ENCODE peak calls at places on chromosomes 6 and 20, in eight cellular contexts. L is HFFc6, P is psoas muscle, O is dorsolateral prefrontal cortex, A is epithelial cell of esophagus, E is GM06990, G is nephron progenitor cell, N is cardiac muscle cell. F is an unnamed sample.

GRCh38 chr20:36408219-36408618 is 102.1 kb downstream of the DLGAP4 start:
- DNase-seq in O (no peak), G (no peak), A (peak; percentile 97), P (no peak), L (no peak), N (peak; percentile 62), E (no peak), F (no peak)

GRCh38 chr6:111975501-111975900 is 78.4 kb upstream of the CCN6 start:
- DNase-seq in N (no peak), P (no peak), A (no peak), E (no peak), L (no peak), O (no peak), G (no peak), F (no peak)

GRCh38 chr6:3616565-3617176 is 134.8 kb downstream of the PXDC1 start:
- DNase-seq in O (no peak), N (no peak), E (no peak), L (no peak), A (no peak), P (no peak), G (no peak), F (no peak)

GRCh38 chr6:7392402-7392801 is 2.8 kb downstream of the RIOK1 start:
- DNase-seq in N (no peak), P (no peak), O (no peak), G (no peak), L (no peak), A (peak; percentile 41), E (no peak), F (no peak)

GRCh38 chr20:20491110-20491783 is 123.3 kb downstream of the INSM1 start:
- DNase-seq in P (no peak), N (peak; percentile 19), L (peak; percentile 61), G (no peak), E (no peak), A (peak; percentile 45), O (no peak), F (peak; percentile 26)

GRCh38 chr6:131164506-131164905 is 29.2 kb downstream of the AKAP7 start:
- DNase-seq in L (peak; percentile 6), P (no peak), G (no peak), O (no peak), N (peak; percentile 37), A (no peak), E (no peak), F (no peak)

GRCh38 chr6:37502703-37503485 is 3.2 kb upstream of the CCDC167 start:
- DNase-seq in N (no peak), O (no peak), L (no peak), P (no peak), G (no peak), A (no peak), E (no peak), F (no peak)

GRCh38 chr6:111543913-111544435 is 61.0 kb upstream of the REV3L start:
- DNase-seq in A (no peak), N (peak; percentile 27), G (no peak), E (no peak), L (no peak), P (no peak), O (no peak), F (no peak)

GRCh38 chr20:40786336-40786735 is 97.3 kb upstream of the MAFB start:
- DNase-seq in L (no peak), E (no peak), P (no peak), A (no peak), N (no peak), O (no peak), G (no peak), F (no peak)

GRCh38 chr6:43804550-43805223 is 34.7 kb downstream of the VEGFA start:
- DNase-seq in O (no peak), A (no peak), E (no peak), G (no peak), N (no peak), L (no peak), P (no peak), F (no peak)

GRCh38 chr20:41119593-41120561 is 17.5 kb upstream of the PLCG1 start:
- DNase-seq in P (no peak), N (no peak), L (no peak), E (no peak), O (peak; percentile 49), A (no peak), G (no peak), F (no peak)

GRCh38 chr20:10255846-10256245 is 37.2 kb downstream of the SNAP25 start:
- DNase-seq in O (no peak), E (no peak), N (no peak), P (no peak), G (no peak), A (no peak), L (no peak), F (no peak)

GRCh38 chr20:20711413-20711812 is 1.0 kb downstream of the RALGAPA2 start:
- DNase-seq in G (no peak), O (no peak), N (no peak), E (no peak), A (peak; percentile 17), P (no peak), L (no peak), F (no peak)

GRCh38 chr6:111105578-111105977 is 18.3 kb downstream of the SLC16A10 start:
- DNase-seq in L (peak; percentile 15), A (peak; percentile 77), P (peak; percentile 81), N (peak; percentile 51), G (no peak), O (no peak), E (no peak), F (no peak)

GRCh38 chr20:52103911-52104545 is 87.6 kb downstream of the ZFP64 start:
- DNase-seq in O (no peak), L (no peak), A (no peak), N (peak; percentile 25), G (peak; percentile 44), E (no peak), P (no peak), F (peak; percentile 28)

GRCh38 chr6:27814665-27815424 is 97.4 kb downstream of the OR2B2 start:
- DNase-seq in L (peak; percentile 98), O (no peak), A (peak; percentile 97), P (no peak), G (peak; percentile 66), N (peak; percentile 97), E (peak; percentile 88), F (peak; percentile 81)

GRCh38 chr6:132198896-132199295 is 202.4 kb downstream of the MOXD1 start:
- DNase-seq in N (no peak), E (no peak), P (no peak), A (no peak), L (peak; percentile 67), G (no peak), O (no peak), F (no peak)

GRCh38 chr6:24924956-24925355 is 10.8 kb downstream of the RIPOR2 start:
- DNase-seq in A (peak; percentile 48), P (no peak), E (no peak), O (no peak), G (no peak), N (no peak), L (no peak), F (no peak)

GRCh38 chr6:99614430-99615161 is 8.0 kb downstream of the PRDM13 start:
- DNase-seq in P (no peak), N (no peak), G (peak; percentile 58), A (no peak), L (no peak), E (peak; percentile 59), O (no peak), F (no peak)

GRCh38 chr20:63836335-63837133 is 5.5 kb upstream of the ZBTB46 start:
- DNase-seq in E (no peak), G (peak; percentile 40), P (no peak), O (no peak), L (no peak), A (no peak), N (no peak), F (no peak)

GRCh38 chr6:118677193-118677592 is 25.8 kb upstream of the CEP85L start:
- DNase-seq in A (no peak), O (no peak), G (no peak), L (no peak), E (no peak), P (no peak), N (peak; percentile 27), F (no peak)

GRCh38 chr20:30500829-30501440 is 756.5 kb upstream of the DEFB115 start:
- DNase-seq in A (no peak), L (no peak), N (no peak), G (no peak), O (no peak), P (no peak), E (no peak), F (no peak)
- TF ChIP-seq CTCF in A (no peak), L (no peak), N (no peak), G (no peak), O (no peak), P (no peak), E (no peak), F (no peak)

GRCh38 chr6:73610444-73611275 is 43.1 kb downstream of the SLC17A5 start:
- DNase-seq in P (no peak), N (peak; percentile 68), L (peak; percentile 58), E (peak; percentile 30), G (no peak), O (no peak), A (peak; percentile 56), F (peak; percentile 44)
- TF ChIP-seq CTCF in P (peak; percentile 75), N (peak; percentile 63), L (peak; percentile 85), E (peak; percentile 40), G (peak; percentile 46), O (peak; percentile 78), A (peak; percentile 52), F (peak; percentile 45)

GRCh38 chr6:50087231-50087954 is 37.7 kb upstream of the DEFB112 start:
- DNase-seq in E (no peak), G (no peak), N (no peak), P (no peak), L (no peak), A (peak; percentile 24), O (no peak), F (no peak)
- TF ChIP-seq CTCF in E (no peak), G (no peak), N (no peak), P (no peak), L (no peak), A (no peak), O (no peak), F (no peak)

GRCh38 chr6:143510991-143511891 is at the start of gene FUCA2:
- DNase-seq in P (peak; percentile 92), N (peak; percentile 95), O (peak; percentile 86), E (peak; percentile 76), G (peak; percentile 78), L (peak; percentile 76), A (peak; percentile 67), F (peak; percentile 69)

GRCh38 chr6:143516700-143517446 is 5.4 kb upstream of the FUCA2 start:
- DNase-seq in A (no peak), E (no peak), G (no peak), L (no peak), O (no peak), N (no peak), P (no peak), F (peak; percentile 20)

GRCh38 chr6:143515766-143516355 is 4.3 kb upstream of the FUCA2 start:
- DNase-seq in O (no peak), E (no peak), N (no peak), G (no peak), L (no peak), P (no peak), A (no peak), F (no peak)

GRCh38 chr6:143514996-143515760 is 3.7 kb upstream of the FUCA2 start:
- DNase-seq in N (peak; percentile 63), E (no peak), G (no peak), A (no peak), L (no peak), O (peak; percentile 48), P (peak; percentile 35), F (no peak)

DNA sequence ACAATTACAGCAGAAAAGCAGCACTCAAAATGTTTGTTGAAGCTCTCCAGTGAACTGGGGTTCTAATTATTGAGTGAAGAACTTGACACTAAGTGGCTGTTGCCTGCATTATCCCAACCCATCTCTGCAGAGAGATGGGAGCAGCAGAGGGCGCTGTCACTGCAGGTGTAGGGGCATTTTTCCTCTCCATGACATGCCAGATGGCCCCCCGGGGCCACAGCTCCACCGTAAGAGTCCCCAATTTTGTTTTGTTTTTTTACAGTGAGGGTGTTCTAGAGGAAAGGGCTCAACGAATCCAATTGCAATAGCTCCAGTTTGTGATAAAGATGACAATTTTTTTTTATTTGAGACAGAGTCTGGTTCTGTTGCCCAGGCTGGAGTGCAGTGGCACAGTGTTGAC is 1.9 kb upstream of the FUCA2 start:
- DNase-seq in O (no peak), G (no peak), E (no peak), N (no peak), A (peak; percentile 40), P (no peak), L (no peak), F (peak; percentile 64)
- TF ChIP-seq CTCF in O (no peak), G (no peak), E (peak; percentile 71), N (peak; percentile 43), A (peak; percentile 55), P (peak; percentile 13), L (peak; percentile 76), F (peak; percentile 81)

F was measured in GM10248.